ENCODE peak calls at places on chromosomes 12 and 14, in ten cellular contexts. I is lung, K is breast epithelium, J is adrenal gland, P is GM23338, Z is cardiac fibroblast, M is AG04450, C is BE2C, N is BJ, T is neural progenitor cell. E is an unnamed sample.

GRCh38 chr12:57772429-57773322 is at the start of gene EEF1AKMT3:
- DNase-seq in I (no peak), K (peak; percentile 62), J (peak; percentile 74), P (peak; percentile 73), Z (peak; percentile 54), M (no peak), C (peak; percentile 71), N (no peak), T (peak; percentile 71), E (no peak)

GRCh38 chr12:106299193-106299794 is 3.2 kb upstream of the TCP11L2 start:
- DNase-seq in I (no peak), K (no peak), J (no peak), P (no peak), Z (peak; percentile 29), M (no peak), C (no peak), N (no peak), T (no peak), E (no peak)

GRCh38 chr12:57131896-57132744 is 3.8 kb downstream of the LRP1 start:
- DNase-seq in I (no peak), K (no peak), J (no peak), P (peak; percentile 30), Z (no peak), M (no peak), C (no peak), N (no peak), T (no peak), E (no peak)

GRCh38 chr12:122823429-122823828 is 11.8 kb upstream of the HIP1R start:
- DNase-seq in I (no peak), K (no peak), J (no peak), P (no peak), Z (no peak), M (no peak), C (no peak), N (no peak), T (no peak), E (no peak)

GRCh38 chr12:119202121-119202527 is 23.4 kb downstream of the HSPB8 start:
- DNase-seq in I (peak; percentile 79), K (no peak), J (no peak), P (peak; percentile 49), Z (no peak), M (no peak), C (no peak), N (no peak), T (no peak), E (no peak)

GRCh38 chr12:24901975-24902461 is 46.9 kb downstream of the BCAT1 start:
- DNase-seq in I (no peak), K (no peak), J (peak; percentile 24), P (peak; percentile 81), Z (no peak), M (no peak), C (peak; percentile 51), N (no peak), T (peak; percentile 89), E (no peak)

GRCh38 chr12:112584266-112584722 is 165.5 kb downstream of the PTPN11 start:
- DNase-seq in I (no peak), K (no peak), J (no peak), P (peak; percentile 89), Z (peak; percentile 2), M (no peak), C (peak; percentile 53), N (no peak), T (peak; percentile 18), E (no peak)

GRCh38 chr12:690466-690865 is 27.2 kb upstream of the NINJ2 start:
- DNase-seq in I (no peak), K (no peak), J (peak; percentile 27), P (peak; percentile 55), Z (peak; percentile 42), M (no peak), C (no peak), N (no peak), T (peak; percentile 37), E (no peak)

GRCh38 chr12:6842075-6842474 is 1.4 kb downstream of the GNB3 start:
- DNase-seq in I (no peak), K (no peak), J (no peak), P (no peak), Z (no peak), M (no peak), C (no peak), N (no peak), T (no peak), E (no peak)

GRCh38 chr12:6845395-6845794 is 4.7 kb downstream of the GNB3 start:
- DNase-seq in I (no peak), K (no peak), J (no peak), P (no peak), Z (no peak), M (no peak), C (no peak), N (no peak), T (no peak), E (no peak)

GRCh38 chr12:6841139-6841515 is 402 bp downstream of the GNB3 start:
- DNase-seq in I (no peak), K (no peak), J (no peak), P (no peak), Z (no peak), M (no peak), C (no peak), N (no peak), T (no peak), E (no peak)

GRCh38 chr12:6840428-6841138 is at the start of gene GNB3:
- DNase-seq in I (no peak), K (no peak), J (no peak), P (no peak), Z (no peak), M (no peak), C (no peak), N (no peak), T (peak; percentile 60), E (no peak)

DNA sequence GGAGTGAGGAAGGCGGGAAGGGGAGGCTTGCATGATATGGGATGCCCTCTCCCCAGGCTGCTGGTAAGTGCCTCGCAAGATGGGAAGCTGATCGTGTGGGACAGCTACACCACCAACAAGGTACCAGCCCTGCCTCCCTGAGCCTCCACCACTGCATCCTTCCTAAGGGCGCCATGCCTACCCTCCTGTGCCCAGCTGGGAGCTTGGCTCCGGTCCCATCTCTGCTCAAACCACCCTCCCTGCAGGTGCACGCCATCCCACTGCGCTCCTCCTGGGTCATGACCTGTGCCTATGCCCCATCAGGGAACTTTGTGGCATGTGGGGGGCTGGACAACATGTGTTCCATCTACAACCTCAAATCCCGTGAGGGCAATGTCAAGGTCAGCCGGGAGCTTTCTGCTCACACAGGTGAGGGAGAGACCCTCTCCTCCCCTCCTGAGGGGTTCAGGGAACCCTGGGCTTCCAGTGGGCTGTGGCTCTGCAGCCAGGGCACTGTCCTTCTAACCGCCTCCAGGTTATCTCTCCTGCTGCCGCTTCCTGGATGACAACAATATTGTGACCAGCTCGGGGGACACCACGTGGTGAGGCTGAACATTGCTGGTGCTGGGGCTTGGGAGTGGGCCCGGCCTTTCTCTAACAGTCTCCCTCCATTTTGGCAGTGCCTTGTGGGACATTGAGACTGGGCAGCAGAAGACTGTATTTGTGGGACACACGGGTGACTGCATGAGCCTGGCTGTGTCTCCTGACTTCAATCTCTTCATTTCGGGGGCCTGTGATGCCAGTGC is 2.6 kb downstream of the GNB3 start:
- DNase-seq in I (no peak), K (no peak), J (no peak), P (peak; percentile 72), Z (no peak), M (no peak), C (no peak), N (no peak), T (peak; percentile 37), E (no peak)
- TF ChIP-seq CTCF in I (no peak), K (no peak), J (no peak), P (peak; percentile 15), Z (no peak), M (no peak), C (peak; percentile 6), N (no peak), T (peak; percentile 15), E (no peak)

GRCh38 chr14:28773176-28773575 is 6.6 kb downstream of the FOXG1 start:
- DNase-seq in I (no peak), K (no peak), J (no peak), P (no peak), Z (no peak), M (no peak), C (no peak), N (no peak), T (peak; percentile 26), E (no peak)
- TF ChIP-seq CTCF in I (no peak), K (no peak), J (no peak), P (peak; percentile 41), Z (no peak), M (no peak), C (no peak), N (no peak), T (peak; percentile 31), E (no peak)

GRCh38 chr14:59261334-59261733 is 72.9 kb downstream of the DAAM1 start:
- DNase-seq in I (no peak), K (no peak), J (no peak), P (no peak), Z (no peak), M (no peak), C (no peak), N (no peak), T (no peak), E (no peak)

GRCh38 chr14:59268011-59268410 is 79.5 kb downstream of the DAAM1 start:
- DNase-seq in I (no peak), K (no peak), J (no peak), P (no peak), Z (peak; percentile 70), M (no peak), C (no peak), N (no peak), T (no peak), E (no peak)

GRCh38 chr14:59265808-59266207 is 77.3 kb downstream of the DAAM1 start:
- DNase-seq in I (no peak), K (no peak), J (no peak), P (no peak), Z (no peak), M (no peak), C (no peak), N (no peak), T (no peak), E (no peak)

GRCh38 chr14:59267046-59267445 is 78.6 kb downstream of the DAAM1 start:
- DNase-seq in I (no peak), K (no peak), J (no peak), P (no peak), Z (no peak), M (no peak), C (no peak), N (no peak), T (no peak), E (no peak)

DNA sequence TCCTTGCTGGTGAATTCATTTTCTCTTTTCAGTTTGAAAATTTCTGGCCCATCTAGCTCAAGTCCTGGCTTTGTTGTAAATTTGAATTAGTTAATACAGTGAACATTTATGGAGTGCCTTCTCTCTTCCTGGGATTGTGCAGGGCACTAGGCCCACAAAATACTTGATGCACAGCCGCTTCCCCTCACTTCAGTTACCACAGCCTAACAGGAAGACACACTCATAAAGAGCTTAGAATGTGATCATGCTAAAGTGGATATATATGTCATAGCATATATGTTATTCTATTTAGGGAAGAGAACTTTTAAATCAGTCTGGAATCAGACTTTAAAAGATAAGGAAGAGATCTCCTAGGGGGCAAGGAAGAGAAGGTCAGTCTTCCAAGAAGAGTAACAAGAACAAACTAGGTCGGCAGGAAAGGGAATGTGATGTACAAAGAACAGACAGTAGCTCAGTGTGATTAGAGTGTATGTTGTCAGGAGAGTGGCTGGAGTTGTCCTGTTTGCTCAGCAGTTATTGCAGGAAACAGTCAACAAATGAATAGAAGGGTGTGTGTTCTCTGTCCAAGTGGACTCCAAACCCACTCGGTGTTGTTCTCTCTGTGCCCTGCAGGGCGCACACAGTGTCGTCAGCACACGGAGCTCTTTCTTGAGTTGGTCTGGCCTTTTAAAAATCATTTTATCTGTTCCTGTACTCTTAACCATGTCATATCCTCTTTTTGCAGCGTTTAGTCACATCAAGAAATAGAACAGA is 74.4 kb downstream of the DAAM1 start:
- DNase-seq in I (no peak), K (no peak), J (peak; percentile 31), P (peak; percentile 47), Z (no peak), M (no peak), C (no peak), N (no peak), T (no peak), E (no peak)
- TF ChIP-seq CTCF in I (no peak), K (peak; percentile 47), J (peak; percentile 32), P (peak; percentile 45), Z (peak; percentile 25), M (no peak), C (peak; percentile 23), N (peak; percentile 1), T (peak; percentile 31), E (no peak)

GRCh38 chr12:8014836-8015235 is 17.7 kb upstream of the FOXJ2 start:
- DNase-seq in I (no peak), K (no peak), J (no peak), P (no peak), Z (no peak), M (no peak), C (no peak), N (no peak), T (peak; percentile 27), E (no peak)

DNA sequence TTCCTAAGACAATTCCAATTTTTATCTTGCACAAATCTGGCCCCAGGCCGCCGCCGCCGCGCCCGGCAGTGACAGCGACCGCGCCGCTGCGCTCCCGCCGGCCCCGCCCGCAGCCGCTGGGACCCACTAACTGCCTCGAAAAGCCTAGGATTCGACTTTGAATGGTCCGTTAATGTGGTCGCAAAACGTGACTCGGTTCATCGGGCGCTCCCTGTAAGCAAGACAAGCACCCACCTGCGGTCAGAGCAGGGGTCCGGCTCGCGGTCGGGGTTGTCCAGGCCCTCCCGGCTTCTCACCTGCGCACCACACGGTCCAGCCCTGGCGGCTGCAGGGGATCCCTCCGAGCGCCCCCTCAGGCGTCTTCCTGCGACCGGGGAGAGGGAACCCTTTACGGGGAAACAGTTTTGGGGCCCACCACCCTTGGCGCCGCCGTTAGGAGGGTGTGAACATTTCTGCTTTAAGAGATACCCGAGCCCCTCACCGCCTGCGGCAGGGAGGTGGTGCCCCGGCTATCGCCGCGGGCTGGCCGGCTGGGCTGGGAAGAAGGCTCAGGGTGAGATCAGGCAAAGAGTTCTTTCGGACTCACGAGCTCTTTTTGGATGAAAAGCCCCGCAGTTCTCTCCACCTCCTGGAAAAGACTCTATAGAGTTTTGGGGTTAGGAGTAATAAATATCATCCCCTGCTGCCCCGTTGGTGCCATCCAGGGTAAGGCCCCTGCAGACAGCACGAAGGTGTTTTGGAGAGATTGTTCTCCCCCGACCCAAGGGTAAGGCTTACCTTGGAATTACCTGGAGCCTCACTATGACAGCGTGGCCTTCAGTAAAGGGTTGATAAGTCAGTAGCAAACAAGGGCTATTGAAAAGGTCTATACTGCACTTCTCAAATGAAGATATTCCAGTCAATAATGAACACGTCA is 13.6 kb upstream of the FOXJ2 start:
- DNase-seq in I (no peak), K (no peak), J (no peak), P (peak; percentile 96), Z (no peak), M (no peak), C (no peak), N (no peak), T (peak; percentile 88), E (no peak)
- TF ChIP-seq CTCF in I (no peak), K (no peak), J (no peak), P (no peak), Z (no peak), M (no peak), C (no peak), N (no peak), T (peak; percentile 45), E (no peak)

E was measured in mesothelial cell of epicardium.